ENCODE peak calls at places on chromosomes 5 and 9, in six cellular contexts. P, M, J, S, R and V are unnamed samples. For H3K9me3, the result is how much of the 10 kb centered on the place peaks cover.

GRCh38 chr5:181160144-181160754 is 12.9 kb downstream of the OR2V2 start:
- DNase-seq in P (peak), M (no peak), J (no peak), S (no peak), R (peak), V (peak)

GRCh38 chr5:82387819-82388166 is 109.6 kb upstream of the RPS23 start:
- DNase-seq in P (no peak), M (no peak), J (no peak), S (no peak), R (no peak), V (no peak)

GRCh38 chr5:54571462-54571861 is 53.9 kb downstream of the SNX18 start:
- DNase-seq in P (no peak), M (no peak), J (no peak), S (no peak), R (no peak), V (no peak)

GRCh38 chr5:80034962-80035821 is at the start of gene THBS4:
- DNase-seq in P (no peak), M (no peak), J (no peak), S (no peak), R (no peak), V (no peak)

GRCh38 chr5:158383485-158383884 is 524.5 kb upstream of the CLINT1 start:
- DNase-seq in P (no peak), M (no peak), J (no peak), S (no peak), R (no peak), V (no peak)

GRCh38 chr5:177412603-177413233 is 3.4 kb upstream of the F12 start:
- DNase-seq in P (no peak), M (no peak), J (no peak), S (no peak), R (no peak), V (no peak)

GRCh38 chr9:4581031-4581760 is 80.9 kb upstream of the PLPP6 start:
- DNase-seq in P (no peak), M (no peak), J (no peak), S (no peak), R (no peak), V (no peak)

GRCh38 chr5:176413255-176413565 is 3.1 kb downstream of the CLTB start:
- DNase-seq in P (no peak), M (no peak), J (no peak), S (no peak), R (no peak), V (no peak)

GRCh38 chr9:6802926-6803325 is 45.2 kb downstream of the KDM4C start:
- DNase-seq in P (no peak), M (no peak), J (no peak), S (no peak), R (no peak), V (no peak)

GRCh38 chr5:60820593-60821487 is 23.2 kb downstream of the ELOVL7 start:
- DNase-seq in P (no peak), M (no peak), J (no peak), S (no peak), R (no peak), V (no peak)

GRCh38 chr9:18748106-18748719 is 274.3 kb downstream of the ADAMTSL1 start:
- DNase-seq in P (no peak), M (no peak), J (no peak), S (no peak), R (no peak), V (no peak)

GRCh38 chr5:43041131-43041668 is 1.1 kb upstream of the ANXA2R start:
- DNase-seq in P (no peak), M (no peak), J (no peak), S (no peak), R (no peak), V (peak)

GRCh38 chr9:106481003-106481614 is 381.9 kb upstream of the ZNF462 start:
- DNase-seq in P (no peak), M (no peak), J (no peak), S (no peak), R (no peak), V (no peak)

DNA sequence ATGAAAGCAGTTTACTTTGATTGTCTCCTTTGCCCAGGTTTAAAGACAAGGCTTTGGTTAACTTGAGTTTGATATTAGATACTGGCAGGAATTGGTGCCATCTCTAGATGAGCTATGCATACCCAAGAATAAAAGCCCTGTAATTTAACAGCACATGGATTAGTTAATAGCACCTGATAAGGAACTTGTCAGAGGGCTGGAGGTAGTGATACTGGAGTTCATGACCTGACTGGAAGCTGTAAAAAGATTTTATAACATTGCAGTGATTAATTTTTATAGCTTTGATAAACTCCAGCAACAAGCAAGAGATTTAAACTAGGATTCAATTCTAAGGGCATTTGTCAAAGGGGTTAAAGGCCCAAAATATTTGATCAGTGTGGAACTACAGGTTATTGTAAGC is 34.9 kb upstream of the SYK start:
- DNase-seq in P (no peak), M (no peak), J (no peak), S (no peak), R (no peak), V (no peak)
- H3K9me3 ChIP-seq in P (under half), M (under half), J (under half), S (under half), R (under half), V (under half)

DNA sequence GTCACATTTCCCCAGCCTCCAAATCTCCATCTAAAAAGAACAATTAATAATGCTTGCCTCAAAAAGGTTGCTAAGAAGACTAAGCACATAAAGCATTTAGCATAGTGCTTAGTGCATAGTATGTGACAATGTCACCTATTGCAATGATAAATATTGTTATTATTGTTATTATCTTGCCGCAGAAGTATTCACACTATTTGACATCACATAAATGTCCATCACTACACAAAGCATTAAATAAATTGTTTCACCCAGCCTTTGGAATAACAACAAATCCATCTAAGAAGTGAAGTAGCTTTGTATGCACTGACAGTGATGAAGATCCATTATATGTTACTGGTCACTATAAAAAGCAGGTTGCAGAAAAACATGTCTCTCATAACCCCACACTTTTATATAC is 2263.9 kb upstream of the WWC1 start:
- DNase-seq in P (no peak), M (no peak), J (no peak), S (no peak), R (no peak), V (no peak)
- H3K9me3 ChIP-seq in P (under half), M (under half), J (under half), S (under half), R (under half), V (under half)

GRCh38 chr9:135914921-135915320 is 7.6 kb upstream of the CAMSAP1 start:
- DNase-seq in P (no peak), M (no peak), J (no peak), S (no peak), R (no peak), V (no peak)
- H3K9me3 ChIP-seq in P (half or more), M (half or more), J (under half), S (under half), R (under half), V (half or more)

DNA sequence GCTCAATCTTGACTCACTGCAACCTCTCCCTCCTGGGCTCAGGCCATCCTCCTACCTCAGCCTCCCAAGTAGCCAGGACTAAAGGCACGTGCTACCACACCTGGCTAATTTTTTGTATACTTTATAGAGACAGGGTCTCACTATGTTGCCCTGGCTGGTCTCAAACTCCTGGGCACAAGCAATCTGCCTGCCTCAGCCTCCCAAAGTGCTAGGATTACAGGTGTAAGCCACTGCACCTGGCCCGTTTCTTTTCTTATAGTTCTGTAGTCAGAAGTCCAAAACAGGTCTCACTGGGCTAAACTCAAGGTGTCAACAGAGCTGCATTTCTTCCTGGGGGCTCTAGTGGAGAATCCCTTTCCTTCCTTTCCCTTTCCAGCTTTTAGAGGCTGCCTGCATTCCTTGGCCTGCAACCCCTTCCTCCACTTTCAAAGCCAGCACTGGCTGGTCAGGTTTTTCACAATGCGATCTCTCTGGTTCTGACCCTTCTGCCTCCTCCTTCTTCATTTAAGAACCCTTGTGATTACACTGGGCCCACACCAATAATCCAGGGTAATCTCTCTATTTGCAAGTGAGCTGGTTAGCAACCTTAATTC is 16.3 kb downstream of the IRF1 start:
- DNase-seq in P (no peak), M (peak), J (no peak), S (no peak), R (no peak), V (no peak)
- H3K9me3 ChIP-seq in P (under half), M (under half), J (under half), S (under half), R (under half), V (under half)

GRCh38 chr9:96769989-96770388 is 7.9 kb downstream of the ZNF510 start:
- DNase-seq in P (no peak), M (no peak), J (no peak), S (no peak), R (no peak), V (no peak)
- H3K9me3 ChIP-seq in P (half or more), M (half or more), J (under half), S (under half), R (under half), V (half or more)

GRCh38 chr5:65766159-65766558 is 44.2 kb downstream of the NLN start:
- DNase-seq in P (no peak), M (no peak), J (no peak), S (no peak), R (no peak), V (no peak)

GRCh38 chr5:65762234-65762633 is 40.2 kb downstream of the NLN start:
- DNase-seq in P (no peak), M (no peak), J (no peak), S (no peak), R (no peak), V (no peak)

GRCh38 chr5:65758546-65759144 is 36.6 kb downstream of the NLN start:
- DNase-seq in P (no peak), M (no peak), J (no peak), S (no peak), R (no peak), V (no peak)

GRCh38 chr5:65765582-65765981 is 43.6 kb downstream of the NLN start:
- DNase-seq in P (no peak), M (no peak), J (no peak), S (no peak), R (no peak), V (no peak)

DNA sequence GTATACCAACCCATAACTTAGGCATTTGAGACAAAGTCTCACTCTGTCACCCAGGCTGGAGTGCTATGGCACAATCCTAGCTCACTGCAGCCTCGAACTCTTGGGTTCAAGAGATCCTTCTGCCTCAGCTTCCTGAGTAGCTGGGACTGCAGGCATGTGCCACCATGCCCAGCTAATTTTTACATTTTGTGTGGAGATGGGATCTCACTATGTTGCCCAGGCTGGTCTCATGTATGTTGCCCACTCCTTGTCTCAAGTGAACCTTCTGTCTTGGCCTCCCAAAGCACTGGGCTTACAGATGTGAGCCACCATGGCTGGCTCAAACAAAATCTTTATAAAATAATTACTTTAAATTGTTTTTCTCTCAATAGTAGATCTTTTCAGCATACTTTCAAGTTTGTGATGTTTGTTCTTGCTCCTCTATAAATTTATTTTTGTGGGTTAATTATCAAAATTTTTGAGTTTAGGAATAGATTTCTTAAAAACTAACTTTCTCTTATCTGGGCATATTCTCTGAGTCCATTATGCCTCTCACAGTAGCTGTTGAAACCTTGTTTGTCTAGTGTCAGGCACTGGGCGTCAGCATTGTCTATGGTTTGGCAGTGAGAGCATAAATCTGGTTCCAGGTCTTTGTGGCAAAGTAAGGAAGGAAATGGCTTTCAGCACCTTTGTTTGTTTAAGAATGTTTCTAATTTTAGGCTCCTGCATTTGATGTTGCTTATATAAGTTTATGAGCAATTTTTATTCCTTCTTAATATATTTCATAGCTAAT is 38.7 kb downstream of the NLN start:
- DNase-seq in P (peak), M (no peak), J (peak), S (no peak), R (peak), V (peak)
- H3K9me3 ChIP-seq in P (under half), M (under half), J (under half), S (under half), R (under half), V (under half)

GRCh38 chr9:69697475-69697874 is 25.3 kb upstream of the APBA1 start:
- DNase-seq in P (no peak), M (no peak), J (no peak), S (no peak), R (no peak), V (no peak)
- H3K9me3 ChIP-seq in P (half or more), M (under half), J (under half), S (under half), R (under half), V (under half)

GRCh38 chr5:8192840-8193239 is 323.9 kb downstream of the MTRR start:
- DNase-seq in P (no peak), M (no peak), J (no peak), S (no peak), R (no peak), V (no peak)
- H3K9me3 ChIP-seq in P (under half), M (under half), J (under half), S (under half), R (under half), V (under half)

GRCh38 chr9:135221951-135222631 is 134.6 kb downstream of the OLFM1 start:
- DNase-seq in P (no peak), M (no peak), J (peak), S (no peak), R (no peak), V (no peak)
- H3K9me3 ChIP-seq in P (under half), M (under half), J (under half), S (under half), R (under half), V (under half)